ENCODE peak calls at places on chromosomes 2 and 18, in eight cellular contexts. G is heart left ventricle, Z is stomach, D is esophagus squamous epithelium, O is ovary, F is H1, C is spleen, H is body of pancreas. Y is an unnamed sample.

GRCh38 chr2:219230201-219230540 is 565 bp downstream of the ANKZF1 start:
- DNase-seq in G (no peak), Z (peak), D (no peak), O (peak), F (peak), C (peak), H (peak), Y (peak)

GRCh38 chr2:112201706-112202430 is 53.0 kb downstream of the ZC3H8 start:
- DNase-seq in G (no peak), Z (no peak), D (no peak), O (no peak), F (no peak), C (no peak), H (no peak), Y (no peak)

GRCh38 chr2:119311371-119311770 is 55.3 kb downstream of the C2orf76 start:
- DNase-seq in G (no peak), Z (no peak), D (no peak), O (no peak), F (no peak), C (no peak), H (no peak), Y (no peak)

GRCh38 chr2:132950986-132951385 is 281.0 kb upstream of the LYPD1 start:
- DNase-seq in G (no peak), Z (no peak), D (no peak), O (no peak), F (no peak), C (no peak), H (no peak), Y (no peak)

GRCh38 chr2:169775765-169776482 is 22.7 kb upstream of the SSB start:
- DNase-seq in G (no peak), Z (no peak), D (no peak), O (no peak), F (no peak), C (no peak), H (no peak), Y (no peak)

GRCh38 chr2:226045090-226045489 is 645.6 kb downstream of the NYAP2 start:
- DNase-seq in G (no peak), Z (no peak), D (no peak), O (no peak), F (no peak), C (no peak), H (no peak), Y (no peak)

GRCh38 chr2:73283545-73284295 is 558 bp downstream of the FBXO41 start:
- DNase-seq in G (no peak), Z (no peak), D (no peak), O (no peak), F (peak), C (no peak), H (no peak), Y (no peak)

GRCh38 chr2:215747244-215747620 is 266.1 kb downstream of the MREG start:
- DNase-seq in G (no peak), Z (no peak), D (no peak), O (no peak), F (no peak), C (no peak), H (no peak), Y (no peak)

GRCh38 chr18:48238206-48238605 is 171.0 kb downstream of the ZBTB7C start:
- DNase-seq in G (no peak), Z (no peak), D (no peak), O (no peak), F (no peak), C (no peak), H (no peak), Y (no peak)

GRCh38 chr18:45050712-45051639 is 370.3 kb downstream of the SETBP1 start:
- DNase-seq in G (no peak), Z (no peak), D (no peak), O (no peak), F (no peak), C (no peak), H (no peak), Y (no peak)

DNA sequence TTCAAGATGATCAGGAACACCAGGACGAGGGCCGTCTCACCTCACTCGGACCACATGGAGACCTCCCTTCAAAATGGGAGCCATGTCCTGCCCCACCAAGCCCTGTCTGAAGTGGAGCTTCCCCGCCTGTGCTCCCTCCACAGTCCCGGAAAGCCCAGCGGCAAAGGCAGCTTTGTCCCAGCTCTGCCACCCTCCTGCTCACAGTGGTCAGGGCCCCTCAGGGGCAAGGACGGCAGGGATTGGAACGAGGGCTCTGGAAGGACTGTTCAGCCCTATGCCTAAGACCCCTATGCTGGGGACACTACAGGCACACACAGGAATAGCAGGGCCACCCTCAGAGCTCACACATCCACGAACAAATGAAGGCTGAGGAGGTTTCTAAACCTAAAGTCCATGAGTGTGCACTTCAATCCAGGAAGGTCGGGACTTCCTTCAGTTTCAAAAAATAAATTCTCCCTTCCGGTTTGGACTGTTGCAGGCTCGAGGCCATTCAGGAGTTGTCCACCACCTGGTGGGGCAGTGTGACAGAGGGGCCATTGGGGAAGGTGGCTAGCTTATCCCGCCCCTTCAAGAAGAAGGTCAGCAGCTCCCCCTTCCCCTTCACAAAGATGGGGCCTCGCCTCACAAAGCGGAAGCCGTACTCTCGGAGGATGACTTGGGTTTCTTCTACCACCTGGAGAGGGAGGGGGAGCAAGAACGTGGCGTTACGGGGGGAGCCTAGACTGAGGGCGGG is 26.4 kb downstream of the CENPO start:
- DNase-seq in G (no peak), Z (peak), D (no peak), O (no peak), F (peak), C (peak), H (no peak), Y (no peak)
- TF ChIP-seq POLR2A in G (no peak), Z (no peak), D (no peak), O (no peak), F (peak), C (no peak), H (no peak), Y (no peak)

DNA sequence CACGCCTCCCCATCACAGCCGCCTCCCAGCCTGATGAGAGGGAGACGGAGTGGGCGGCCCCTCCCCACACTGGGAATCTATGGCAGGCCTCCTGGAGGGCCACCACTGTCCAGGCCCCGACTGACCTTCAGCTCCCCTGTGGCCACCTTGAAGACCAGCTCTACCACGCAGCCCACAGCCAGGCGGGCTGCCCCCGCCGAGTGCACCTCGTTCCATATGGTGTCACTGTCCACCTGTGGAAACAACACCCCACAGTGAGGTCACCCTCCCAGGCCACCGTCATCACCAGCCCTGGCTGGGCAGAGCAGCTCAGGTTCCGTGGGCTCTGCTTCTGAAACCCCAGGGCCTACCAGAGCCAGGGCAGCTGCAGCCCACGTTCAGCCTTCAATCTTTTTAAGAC is 242.0 kb downstream of the TWIST2 start:
- DNase-seq in G (no peak), Z (no peak), D (no peak), O (no peak), F (no peak), C (no peak), H (no peak), Y (no peak)
- TF ChIP-seq CTCF in G (no peak), Z (no peak), D (no peak), O (no peak), F (no peak), C (no peak), H (no peak), Y (no peak)

GRCh38 chr2:95158891-95159619 is 593 bp downstream of the ZNF514 start:
- DNase-seq in G (peak), Z (peak), D (no peak), O (peak), F (peak), C (peak), H (peak), Y (peak)

GRCh38 chr2:95158441-95158840 is 1.2 kb downstream of the ZNF514 start:
- DNase-seq in G (no peak), Z (no peak), D (no peak), O (peak), F (no peak), C (no peak), H (no peak), Y (no peak)

GRCh38 chr2:95165371-95166064 is at the start of gene ZNF2:
- DNase-seq in G (peak), Z (peak), D (peak), O (peak), F (peak), C (peak), H (peak), Y (peak)

GRCh38 chr2:95165030-95165370 is 609 bp upstream of the ZNF2 start:
- DNase-seq in G (no peak), Z (no peak), D (no peak), O (no peak), F (no peak), C (no peak), H (no peak), Y (no peak)

DNA sequence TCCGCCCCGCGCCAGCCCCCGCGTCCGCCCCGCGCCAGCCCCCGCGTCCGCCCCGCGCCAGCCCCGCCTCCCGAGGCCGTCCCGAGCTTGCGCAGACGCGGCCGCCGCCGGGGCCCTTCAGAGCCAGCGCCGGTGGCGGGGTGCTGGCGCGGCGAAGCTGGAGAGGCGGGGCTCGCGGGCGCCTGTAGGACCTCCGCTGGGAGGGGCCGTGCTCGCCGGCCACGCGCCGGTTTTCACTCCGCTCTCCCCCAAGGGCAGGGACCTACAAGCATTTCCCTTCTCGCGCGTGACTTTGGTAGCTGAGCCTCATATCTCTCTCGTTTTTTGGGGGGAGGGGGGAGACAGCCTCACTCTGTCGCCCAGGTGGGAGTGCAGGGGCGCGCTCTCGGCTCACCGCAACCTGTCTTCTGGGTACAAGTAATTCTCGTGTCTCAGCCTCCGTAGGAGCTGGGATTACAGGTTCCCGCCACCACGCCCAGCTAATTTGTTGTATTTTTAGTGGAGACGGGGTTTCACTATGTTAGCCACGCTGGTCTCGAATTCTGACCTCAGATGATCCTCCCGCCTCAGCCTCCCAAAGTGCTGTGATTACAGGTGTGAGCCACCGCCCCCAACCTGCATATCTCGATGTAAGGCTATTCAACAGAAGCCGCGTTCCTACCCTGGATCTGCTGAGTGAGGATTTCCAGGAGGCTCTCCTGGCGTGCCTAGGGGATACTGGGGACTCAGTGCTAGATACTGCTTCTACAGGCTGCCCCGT is at the start of gene ZNF514:
- DNase-seq in G (peak), Z (peak), D (peak), O (peak), F (peak), C (peak), H (peak), Y (peak)
- TF ChIP-seq POLR2A in G (no peak), Z (no peak), D (no peak), O (peak), F (no peak), C (peak), H (peak), Y (peak)

DNA sequence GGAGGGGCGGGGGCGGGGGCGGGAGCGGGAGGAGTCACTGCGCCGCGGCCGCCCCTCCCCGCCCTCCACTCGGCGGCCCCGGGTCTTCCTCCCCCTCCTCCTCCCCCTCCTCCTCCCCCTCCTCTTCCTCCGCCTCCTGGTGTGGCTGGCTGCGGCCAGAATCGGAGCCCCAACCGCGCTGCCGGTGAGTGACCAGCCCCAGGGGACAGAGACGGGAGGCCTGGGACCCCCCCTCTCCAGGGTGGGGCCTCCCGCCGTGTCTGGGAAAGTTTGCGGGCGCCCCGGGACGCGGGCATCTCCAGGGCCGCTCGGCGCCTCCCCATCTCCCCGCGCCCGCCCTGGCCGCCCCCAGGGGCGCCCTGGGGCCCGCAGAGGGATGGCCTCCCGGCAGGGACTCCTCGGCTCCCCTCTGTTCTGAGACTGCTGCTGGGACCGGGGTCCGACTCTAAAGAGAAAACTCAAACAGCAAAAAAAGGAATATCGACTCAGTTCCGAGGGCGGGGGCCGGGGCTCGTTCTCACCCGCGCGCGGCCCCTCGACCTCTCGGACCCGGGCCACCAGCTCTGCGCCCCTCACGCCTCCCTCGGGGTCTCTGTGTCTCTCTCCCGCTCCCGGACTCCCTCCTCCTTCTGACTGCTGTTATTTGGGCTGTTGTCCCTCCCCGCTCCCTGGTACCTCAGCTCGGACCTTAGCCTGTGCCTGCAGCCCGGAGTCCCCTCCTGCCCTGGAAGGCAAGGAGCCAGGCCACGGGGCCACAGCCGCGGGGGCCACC is at the start of gene STON1:
- DNase-seq in G (peak), Z (peak), D (no peak), O (peak), F (peak), C (peak), H (peak), Y (peak)
- TF ChIP-seq CTCF in G (no peak), Z (no peak), D (no peak), O (no peak), F (no peak), C (no peak), H (no peak), Y (no peak)

DNA sequence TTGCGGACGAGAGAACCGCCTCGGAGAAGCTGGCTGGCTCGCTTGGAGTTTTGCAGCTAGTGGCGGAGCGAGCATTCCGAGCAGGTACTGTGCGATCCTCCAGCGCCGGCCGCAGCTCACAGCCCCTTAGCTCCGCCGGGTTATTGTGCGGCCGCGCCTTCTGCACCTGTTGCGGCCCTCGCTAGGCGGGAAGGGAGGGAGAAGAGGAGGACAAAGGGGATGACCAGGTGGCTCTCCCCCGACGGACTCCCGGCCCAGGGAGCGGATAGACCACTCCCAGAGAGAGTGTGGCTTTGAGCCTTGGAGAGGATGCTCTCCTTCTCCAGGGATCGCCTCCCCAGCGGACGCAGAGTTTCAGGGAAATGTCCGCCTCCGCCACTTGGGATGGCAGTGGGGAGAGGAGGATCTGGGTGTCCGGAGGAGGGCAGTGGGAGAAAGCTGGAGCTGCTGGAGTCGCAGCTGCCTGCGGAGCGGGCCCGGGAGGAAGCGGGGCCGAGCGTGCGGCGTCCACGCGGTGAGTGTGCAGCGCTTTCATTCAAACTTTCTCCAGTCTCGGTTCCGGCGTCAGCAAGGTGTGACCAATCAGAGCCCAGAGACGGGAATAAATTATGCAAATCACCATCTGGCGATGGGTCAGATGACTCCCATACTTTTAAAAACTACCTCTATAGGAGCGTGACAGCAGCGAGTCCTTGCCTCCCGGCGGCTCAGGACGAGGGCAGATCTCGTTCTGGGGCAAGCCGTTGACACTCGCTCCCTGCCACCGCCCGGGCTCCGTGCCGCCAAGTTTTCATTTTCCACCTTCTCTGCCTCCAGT is at the start of gene LIPG:
- DNase-seq in G (no peak), Z (peak), D (no peak), O (peak), F (peak), C (no peak), H (peak), Y (peak)
- TF ChIP-seq POLR2A in G (no peak), Z (no peak), D (no peak), O (no peak), F (peak), C (no peak), H (no peak), Y (peak)

GRCh38 chr2:224085246-224085645 is 46.2 kb upstream of the SERPINE2 start:
- DNase-seq in G (no peak), Z (no peak), D (no peak), O (no peak), F (no peak), C (no peak), H (no peak), Y (no peak)
- TF ChIP-seq CTCF in G (no peak), Z (no peak), D (no peak), O (no peak), F (no peak), C (no peak), H (no peak), Y (no peak)

GRCh38 chr2:61538920-61539559 is 884 bp upstream of the XPO1 start:
- DNase-seq in G (peak), Z (no peak), D (no peak), O (no peak), F (no peak), C (no peak), H (peak), Y (no peak)
- TF ChIP-seq POLR2A in G (no peak), Z (no peak), D (no peak), O (no peak), F (peak), C (no peak), H (no peak), Y (no peak)

GRCh38 chr2:233799716-233800115 is 21.6 kb downstream of the MROH2A start:
- DNase-seq in G (no peak), Z (no peak), D (no peak), O (no peak), F (no peak), C (no peak), H (no peak), Y (no peak)

GRCh38 chr2:233802132-233802815 is 24.1 kb downstream of the MROH2A start:
- DNase-seq in G (no peak), Z (peak), D (no peak), O (no peak), F (peak), C (peak), H (no peak), Y (no peak)

GRCh38 chr2:233803292-233803911 is 25.3 kb downstream of the MROH2A start:
- DNase-seq in G (no peak), Z (peak), D (no peak), O (no peak), F (peak), C (peak), H (no peak), Y (no peak)

GRCh38 chr2:233800231-233800630 is 22.1 kb downstream of the MROH2A start:
- DNase-seq in G (no peak), Z (peak), D (no peak), O (no peak), F (no peak), C (no peak), H (no peak), Y (no peak)

DNA sequence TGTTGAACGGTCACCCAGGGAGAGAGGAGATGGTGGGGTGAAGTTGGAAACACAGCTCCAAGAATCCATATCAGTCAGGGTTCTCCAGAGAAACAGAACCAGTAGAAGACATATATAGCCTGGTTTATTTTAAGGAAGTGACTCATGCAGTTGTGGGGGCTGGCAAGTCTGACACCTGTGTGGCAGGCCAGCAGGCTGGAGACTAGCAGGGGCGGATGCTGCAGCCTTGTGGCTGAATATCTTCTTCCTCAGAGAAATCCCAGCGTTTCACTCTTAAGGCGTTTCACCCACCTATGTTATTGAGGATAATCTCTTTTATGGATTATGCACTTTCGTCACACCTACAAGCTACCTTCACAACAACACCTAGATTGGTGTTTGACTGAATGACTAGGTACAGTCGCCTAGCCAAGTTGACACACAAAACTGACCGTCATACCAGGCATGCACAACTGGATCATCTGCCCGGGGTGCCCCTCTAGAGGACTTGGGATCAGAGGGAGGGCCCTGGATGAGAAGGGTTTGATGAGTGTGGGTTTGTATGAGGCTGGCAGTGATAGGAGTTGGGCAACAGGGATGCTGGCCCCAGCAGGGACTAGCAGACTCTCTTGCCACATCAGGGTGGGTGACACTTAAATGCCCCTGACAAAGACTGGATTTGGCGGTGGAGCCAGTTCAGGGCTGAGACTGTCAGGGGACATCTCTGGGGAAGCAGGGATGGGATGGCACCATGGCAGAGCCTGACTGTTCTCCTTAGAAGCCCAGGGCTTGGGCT is 23.4 kb downstream of the MROH2A start:
- DNase-seq in G (no peak), Z (peak), D (no peak), O (no peak), F (peak), C (peak), H (no peak), Y (no peak)
- TF ChIP-seq CTCF in G (no peak), Z (no peak), D (no peak), O (no peak), F (no peak), C (no peak), H (no peak), Y (no peak)

Y was measured in right lobe of liver.